ENCODE peak calls at places on chromosomes 1 and 21, in seven cellular contexts. I, A, S, P, W, G and F are unnamed samples.
A peak's percentile ranks its signal among the peaks of the same experiment; 100 is the strongest.

GRCh38 chr21:31911138-31911907 is 38.5 kb downstream of the HUNK start:
- DNase-seq in S (no peak), G (peak; percentile 61), I (peak; percentile 50), W (no peak), P (no peak), A (no peak), F (no peak)

GRCh38 chr1:80217377-80217986 is 1211.0 kb upstream of the ADGRL4 start:
- DNase-seq in S (no peak), A (no peak), P (no peak), I (peak; percentile 2), W (peak; percentile 13), G (peak; percentile 73), F (no peak)

GRCh38 chr1:21317035-21317689 is 26.9 kb upstream of the ECE1 start:
- DNase-seq in G (no peak), A (peak; percentile 66), P (no peak), W (no peak), I (no peak), S (peak; percentile 92), F (peak; percentile 96)

GRCh38 chr1:198118136-198118535 is 38.7 kb upstream of the NEK7 start:
- DNase-seq in S (peak; percentile 68), I (no peak), A (no peak), P (no peak), W (no peak), G (peak; percentile 6), F (peak; percentile 90)

GRCh38 chr1:162026906-162027305 is 3.2 kb upstream of the OLFML2B start:
- DNase-seq in I (no peak), P (no peak), A (no peak), G (no peak), W (no peak), S (no peak), F (no peak)

GRCh38 chr21:43343992-43344886 is 82.7 kb downstream of the SIK1 start:
- DNase-seq in S (no peak), G (peak; percentile 48), A (no peak), P (no peak), W (no peak), I (peak; percentile 97), F (peak; percentile 52)

GRCh38 chr1:204692320-204692851 is 6.8 kb upstream of the LRRN2 start:
- DNase-seq in I (peak; percentile 65), A (no peak), P (no peak), S (no peak), G (peak; percentile 52), W (no peak), F (no peak)

GRCh38 chr1:183236158-183236725 is 50.2 kb downstream of the LAMC2 start:
- DNase-seq in A (no peak), G (no peak), I (no peak), P (no peak), W (no peak), S (no peak), F (no peak)

GRCh38 chr1:9286556-9286955 is 6.1 kb upstream of the SPSB1 start:
- DNase-seq in A (no peak), S (no peak), I (no peak), P (no peak), W (no peak), G (no peak), F (no peak)

GRCh38 chr1:151058682-151059341 is 610 bp downstream of the CDC42SE1 start:
- DNase-seq in A (no peak), G (peak; percentile 92), I (peak; percentile 64), S (no peak), W (no peak), P (no peak), F (peak; percentile 66)

GRCh38 chr1:12132078-12132477 is 34.7 kb upstream of the TNFRSF1B start:
- DNase-seq in P (no peak), W (no peak), A (no peak), I (no peak), G (peak; percentile 99), S (no peak), F (peak; percentile 86)

GRCh38 chr21:35394634-35395369 is 345.7 kb upstream of the RUNX1 start:
- DNase-seq in W (no peak), P (no peak), G (peak; percentile 63), I (no peak), A (no peak), S (no peak), F (no peak)

GRCh38 chr1:173269490-173270230 is 62.5 kb upstream of the TNFSF4 start:
- DNase-seq in S (no peak), G (peak; percentile 100), A (no peak), I (no peak), W (no peak), P (no peak), F (no peak)

GRCh38 chr1:44725309-44725698 is 5.7 kb downstream of the RNU5D-1 start:
- DNase-seq in W (no peak), G (no peak), A (no peak), P (no peak), S (no peak), I (no peak), F (no peak)

GRCh38 chr21:36297938-36298572 is 21.9 kb upstream of the MORC3 start:
- DNase-seq in I (peak; percentile 46), G (peak; percentile 74), S (no peak), P (peak; percentile 72), W (no peak), A (no peak), F (peak; percentile 66)

GRCh38 chr1:40592107-40592773 is 60.8 kb downstream of the ZNF684 start:
- DNase-seq in S (no peak), G (peak; percentile 64), P (no peak), I (peak; percentile 50), W (peak; percentile 38), A (peak; percentile 19), F (no peak)

GRCh38 chr1:186330758-186331157 is 44.3 kb downstream of the TPR start:
- DNase-seq in S (no peak), G (peak; percentile 10), P (no peak), A (no peak), W (no peak), I (peak; percentile 16), F (no peak)

GRCh38 chr1:194024659-194025058 is 838.2 kb upstream of the B3GALT2 start:
- DNase-seq in G (peak; percentile 44), P (no peak), S (no peak), W (no peak), I (peak; percentile 19), A (no peak), F (no peak)

GRCh38 chr1:207309775-207310273 is 11.7 kb upstream of the CD55 start:
- DNase-seq in A (no peak), W (no peak), G (peak; percentile 93), I (no peak), S (no peak), P (no peak), F (peak; percentile 19)

GRCh38 chr1:44826375-44827196 is 16.5 kb downstream of the PTCH2 start:
- DNase-seq in P (no peak), W (peak; percentile 10), S (peak; percentile 85), I (no peak), G (no peak), A (no peak), F (peak; percentile 93)

GRCh38 chr1:108041360-108042143 is 76.6 kb upstream of the VAV3 start:
- DNase-seq in A (no peak), P (peak; percentile 10), S (no peak), W (no peak), G (no peak), I (no peak), F (no peak)

GRCh38 chr21:41189147-41189538 is 21.2 kb downstream of the BACE2 start:
- DNase-seq in P (no peak), A (no peak), S (no peak), G (no peak), I (no peak), W (no peak), F (no peak)

GRCh38 chr1:17199267-17200044 is 5.5 kb upstream of the PADI1 start:
- DNase-seq in W (no peak), A (no peak), I (no peak), G (no peak), S (peak; percentile 32), P (no peak), F (no peak)

GRCh38 chr1:154502066-154502741 is at the start of the genes SHE and TDRD10:
- DNase-seq in I (no peak), W (peak; percentile 65), P (peak; percentile 6), S (peak; percentile 77), G (no peak), A (no peak), F (peak; percentile 68)

GRCh38 chr21:38351176-38351959 is 94.6 kb downstream of the KCNJ15 start:
- DNase-seq in I (no peak), S (peak; percentile 72), P (no peak), A (no peak), G (no peak), W (no peak), F (peak; percentile 84)

GRCh38 chr1:23441446-23442148 is 17.0 kb upstream of the TCEA3 start:
- DNase-seq in A (no peak), G (no peak), P (no peak), W (no peak), I (no peak), S (no peak), F (peak; percentile 75)

GRCh38 chr1:165367375-165367993 is 11.0 kb upstream of the LMX1A start:
- DNase-seq in I (peak; percentile 84), G (peak; percentile 94), S (no peak), P (peak; percentile 79), W (peak; percentile 91), A (peak; percentile 41), F (peak; percentile 76)

GRCh38 chr1:88731475-88731874 is 47.4 kb downstream of the PKN2 start:
- DNase-seq in W (no peak), G (peak; percentile 89), S (no peak), I (peak; percentile 41), A (no peak), P (no peak), F (no peak)

GRCh38 chr1:119367332-119368124 is 1.1 kb upstream of the HAO2 start:
- DNase-seq in I (peak; percentile 21), P (no peak), S (peak; percentile 50), A (no peak), W (no peak), G (peak; percentile 74), F (no peak)